ENCODE peak calls at places on chromosomes 2 and 18, in five cellular contexts. I is GM12878, Z is K562, D is HepG2, W is H1. Q is an unnamed sample.

GRCh38 chr2:195820373-195820772 is 163.3 kb downstream of the SLC39A10 start:
- DNase-seq in I (no peak), Z (no peak), D (no peak), W (no peak), Q (peak)

GRCh38 chr18:23036611-23037259 is 98.5 kb upstream of the CABLES1 start:
- DNase-seq in I (no peak), Z (no peak), D (no peak), W (no peak), Q (no peak)

GRCh38 chr18:29003194-29003593 is 826.3 kb upstream of the CDH2 start:
- DNase-seq in I (no peak), Z (no peak), D (no peak), W (no peak), Q (no peak)

GRCh38 chr2:40760071-40760666 is 308.3 kb upstream of the SLC8A1 start:
- DNase-seq in I (no peak), Z (no peak), D (peak), W (peak), Q (peak)

GRCh38 chr18:395481-396250 is 104.8 kb downstream of the COLEC12 start:
- DNase-seq in I (no peak), Z (no peak), D (no peak), W (no peak), Q (no peak)

GRCh38 chr2:68302281-68302680 is 17.5 kb downstream of the CNRIP1 start:
- DNase-seq in I (no peak), Z (no peak), D (no peak), W (no peak), Q (no peak)

GRCh38 chr2:2683581-2683980 is 352.5 kb upstream of the MYT1L start:
- DNase-seq in I (no peak), Z (no peak), D (no peak), W (no peak), Q (no peak)

GRCh38 chr2:205686231-205687017 is 4.1 kb downstream of the NRP2 start:
- DNase-seq in I (no peak), Z (no peak), D (no peak), W (peak), Q (no peak)

GRCh38 chr2:186912979-186913378 is 64.0 kb upstream of the ZSWIM2 start:
- DNase-seq in I (no peak), Z (no peak), D (no peak), W (no peak), Q (no peak)

GRCh38 chr2:23708771-23709170 is 218.2 kb downstream of the ATAD2B start:
- DNase-seq in I (no peak), Z (no peak), D (no peak), W (no peak), Q (no peak)

DNA sequence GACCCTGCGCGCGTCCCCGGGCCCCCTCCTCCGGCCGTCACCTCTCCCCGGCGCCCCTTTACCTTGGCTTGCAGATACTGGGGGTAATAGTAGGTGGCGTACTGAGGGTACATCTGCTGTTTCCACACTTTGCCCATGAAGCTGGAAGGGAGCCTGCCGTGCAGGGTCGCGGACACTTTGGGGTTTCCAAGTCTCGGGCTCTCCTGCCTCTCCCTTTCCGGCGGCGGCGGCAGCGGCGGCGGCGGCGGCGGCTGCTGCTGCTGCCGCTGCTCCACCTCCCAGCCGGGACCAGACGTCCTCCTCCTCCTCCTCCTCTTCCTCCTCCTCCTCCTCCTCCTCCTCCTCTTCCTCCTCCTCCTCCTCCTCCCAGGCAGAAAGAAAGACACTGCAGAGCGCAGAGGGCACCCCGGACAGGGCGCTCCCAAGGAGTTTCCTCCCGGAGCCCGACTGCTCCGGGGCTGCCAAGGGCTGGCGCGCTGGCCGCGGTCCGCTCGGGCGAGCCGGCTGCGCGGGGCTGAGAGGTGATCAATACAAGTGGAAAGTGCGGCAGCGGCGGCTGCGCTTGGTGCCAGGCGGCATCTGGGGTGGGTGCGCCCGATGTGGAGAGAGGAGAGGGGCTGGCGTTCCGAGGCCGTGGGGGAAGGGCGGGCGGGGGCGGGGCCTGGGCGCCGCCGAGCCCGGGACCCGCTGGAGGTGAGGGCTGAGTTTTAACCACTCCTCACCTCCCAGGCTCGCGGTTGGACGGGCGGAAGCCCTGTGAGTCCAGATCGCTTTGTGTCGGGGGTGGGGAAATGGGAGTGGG is at the start of gene RBMS1:
- DNase-seq in I (no peak), Z (peak), D (peak), W (peak), Q (no peak)
- H2AFZ ChIP-seq in I (peak), Z (no peak), D (peak), W (peak), Q (peak)

GRCh38 chr2:108403494-108403893 is 25.7 kb downstream of the SULT1C4 start:
- DNase-seq in I (no peak), Z (no peak), D (no peak), W (peak), Q (no peak)
- TF ChIP-seq ATF3 in I (no peak), Z (no peak), D (no peak), W (no peak), Q (no peak)

GRCh38 chr2:5164806-5165525 is 527.2 kb upstream of the SOX11 start:
- DNase-seq in I (no peak), Z (no peak), D (no peak), W (no peak), Q (no peak)
- H2AFZ ChIP-seq in I (no peak), Z (no peak), D (no peak), W (no peak), Q (no peak)

GRCh38 chr2:113895301-113895700 is 5.4 kb downstream of the ACTR3 start:
- DNase-seq in I (no peak), Z (no peak), D (no peak), W (no peak), Q (no peak)
- TF ChIP-seq ATF3 in I (no peak), Z (no peak), D (no peak), W (no peak), Q (no peak)

GRCh38 chr2:133390151-133390550 is 178.1 kb downstream of the NCKAP5 start:
- DNase-seq in I (no peak), Z (no peak), D (no peak), W (no peak), Q (no peak)
- H2AFZ ChIP-seq in I (no peak), Z (no peak), D (no peak), W (no peak), Q (no peak)

GRCh38 chr2:72744049-72744448 is 81.8 kb downstream of the EXOC6B start:
- DNase-seq in I (no peak), Z (no peak), D (no peak), W (no peak), Q (no peak)

GRCh38 chr2:72750466-72750865 is 75.4 kb downstream of the EXOC6B start:
- DNase-seq in I (no peak), Z (no peak), D (no peak), W (no peak), Q (no peak)

GRCh38 chr2:72747344-72747743 is 78.5 kb downstream of the EXOC6B start:
- DNase-seq in I (no peak), Z (no peak), D (no peak), W (no peak), Q (no peak)

GRCh38 chr2:72743481-72743880 is 82.4 kb downstream of the EXOC6B start:
- DNase-seq in I (no peak), Z (no peak), D (peak), W (no peak), Q (no peak)

GRCh38 chr2:72745679-72746368 is 80.0 kb downstream of the EXOC6B start:
- DNase-seq in I (no peak), Z (peak), D (peak), W (no peak), Q (peak)
- TF ChIP-seq ATF3 in I (no peak), Z (no peak), D (no peak), W (no peak), Q (no peak)